ENCODE peak calls at places on chromosomes 16 and 17, in seven cellular contexts. W is pancreas; R is H9; E is CD4-positive, CD25-positive, alpha-beta regulatory T cell; C is upper lobe of right lung; Z is body of pancreas; Q is adrenal gland. O is an unnamed sample. For H3K4me1, the result is how much of the 10 kb centered on the place peaks cover.

GRCh38 chr16:14307623-14308356 is 236.7 kb downstream of the MRTFB start:
- DNase-seq in W (peak), R (no peak), E (no peak), C (no peak), Z (peak), Q (peak), O (no peak)

GRCh38 chr16:65376601-65377000 is 254.7 kb upstream of the CDH11 start:
- DNase-seq in W (no peak), R (no peak), E (no peak), C (no peak), Z (no peak), Q (no peak), O (no peak)

GRCh38 chr16:6571044-6571443 is 761.6 kb upstream of the RBFOX1 start:
- DNase-seq in W (no peak), R (peak), E (no peak), C (no peak), Z (no peak), Q (no peak), O (no peak)

GRCh38 chr17:39196191-39196819 is 1.2 kb downstream of the CACNB1 start:
- DNase-seq in W (no peak), R (peak), E (no peak), C (no peak), Z (no peak), Q (peak), O (no peak)

GRCh38 chr16:68786685-68787418 is 49.8 kb downstream of the CDH1 start:
- DNase-seq in W (peak), R (no peak), E (no peak), C (no peak), Z (peak), Q (no peak), O (no peak)

GRCh38 chr17:81510798-81511549 is 1.6 kb downstream of the ACTG1 start:
- DNase-seq in W (no peak), R (peak), E (peak), C (no peak), Z (peak), Q (peak), O (no peak)

GRCh38 chr16:4409081-4409932 is 7.1 kb downstream of the CORO7 start:
- DNase-seq in W (no peak), R (peak), E (no peak), C (no peak), Z (no peak), Q (no peak), O (no peak)

GRCh38 chr16:27204232-27204915 is 1.0 kb downstream of the KDM8 start:
- DNase-seq in W (no peak), R (no peak), E (no peak), C (no peak), Z (no peak), Q (no peak), O (no peak)

GRCh38 chr16:4032768-4033167 is 83.5 kb downstream of the ADCY9 start:
- DNase-seq in W (peak), R (no peak), E (no peak), C (peak), Z (peak), Q (no peak), O (no peak)

GRCh38 chr17:5816491-5816890 is 232.2 kb upstream of the NLRP1 start:
- DNase-seq in W (no peak), R (peak), E (no peak), C (no peak), Z (no peak), Q (no peak), O (no peak)

GRCh38 chr17:42414782-42415409 is 8.2 kb downstream of the CAVIN1 start:
- DNase-seq in W (no peak), R (peak), E (peak), C (peak), Z (no peak), Q (no peak), O (no peak)

GRCh38 chr16:23385441-23385840 is 67.5 kb downstream of the COG7 start:
- DNase-seq in W (no peak), R (no peak), E (no peak), C (no peak), Z (no peak), Q (no peak), O (no peak)

GRCh38 chr17:76539631-76540271 is at the start of gene PRCD:
- DNase-seq in W (no peak), R (peak), E (no peak), C (no peak), Z (no peak), Q (peak), O (no peak)

GRCh38 chr16:88803264-88803987 is at the start of gene CDT1:
- DNase-seq in W (peak), R (peak), E (peak), C (peak), Z (peak), Q (peak), O (no peak)

GRCh38 chr17:34639706-34640425 is 60.5 kb downstream of the TMEM132E start:
- DNase-seq in W (no peak), R (no peak), E (no peak), C (no peak), Z (no peak), Q (no peak), O (no peak)

GRCh38 chr16:87724490-87725291 is 41.1 kb downstream of the KLHDC4 start:
- DNase-seq in W (no peak), R (no peak), E (no peak), C (no peak), Z (no peak), Q (no peak), O (no peak)

GRCh38 chr16:77223184-77223583 is 24.0 kb downstream of the SYCE1L start:
- DNase-seq in W (no peak), R (peak), E (no peak), C (no peak), Z (no peak), Q (no peak), O (no peak)

GRCh38 chr16:14302031-14302398 is 230.9 kb downstream of the MRTFB start:
- DNase-seq in W (peak), R (peak), E (no peak), C (peak), Z (peak), Q (peak), O (no peak)

GRCh38 chr16:79607587-79607986 is 7.0 kb upstream of the MAF start:
- DNase-seq in W (no peak), R (no peak), E (no peak), C (no peak), Z (no peak), Q (no peak), O (no peak)

GRCh38 chr17:55056530-55056929 is 88.0 kb downstream of the STXBP4 start:
- DNase-seq in W (peak), R (no peak), E (no peak), C (no peak), Z (peak), Q (no peak), O (no peak)

GRCh38 chr16:12557808-12558207 is 245.9 kb downstream of the CPPED1 start:
- DNase-seq in W (no peak), R (no peak), E (no peak), C (no peak), Z (no peak), Q (no peak), O (no peak)

GRCh38 chr16:88088161-88088581 is 136.9 kb downstream of the BANP start:
- DNase-seq in W (no peak), R (no peak), E (no peak), C (no peak), Z (no peak), Q (no peak), O (no peak)

GRCh38 chr16:31880322-31880979 is 6.8 kb downstream of the ZNF267 start:
- DNase-seq in W (no peak), R (no peak), E (no peak), C (no peak), Z (no peak), Q (no peak), O (no peak)

GRCh38 chr17:53390575-53390974 is 432.2 kb upstream of the KIF2B start:
- DNase-seq in W (no peak), R (no peak), E (no peak), C (no peak), Z (no peak), Q (no peak), O (no peak)

GRCh38 chr17:69874220-69874670 is 200.8 kb upstream of the KCNJ16 start:
- DNase-seq in W (no peak), R (no peak), E (no peak), C (no peak), Z (no peak), Q (no peak), O (no peak)

GRCh38 chr16:59737274-59737673 is 1003.2 kb upstream of the GOT2 start:
- DNase-seq in W (no peak), R (no peak), E (no peak), C (no peak), Z (no peak), Q (no peak), O (no peak)

GRCh38 chr16:74700206-74701040 is at the start of gene MLKL:
- DNase-seq in W (peak), R (peak), E (peak), C (peak), Z (peak), Q (peak), O (no peak)

GRCh38 chr17:74011963-74012362 is 191.5 kb upstream of the RPL38 start:
- DNase-seq in W (no peak), R (no peak), E (no peak), C (no peak), Z (no peak), Q (no peak), O (no peak)

GRCh38 chr16:1278456-1278855 is 22.6 kb downstream of the TPSD1 start:
- DNase-seq in W (no peak), R (no peak), E (no peak), C (no peak), Z (no peak), Q (no peak), O (no peak)

GRCh38 chr16:70582280-70582978 is 58.8 kb downstream of the SF3B3 start:
- DNase-seq in W (no peak), R (no peak), E (no peak), C (no peak), Z (no peak), Q (no peak), O (no peak)

GRCh38 chr17:44308320-44308818 is at the start of gene RUNDC3A:
- DNase-seq in W (peak), R (peak), E (peak), C (peak), Z (peak), Q (peak), O (no peak)
- H3K27ac ChIP-seq in W (peak), R (no peak), E (no peak), C (no peak), Z (peak), Q (no peak), O (no peak)

GRCh38 chr16:66881014-66881417 is 701 bp downstream of the PDP2 start:
- DNase-seq in W (no peak), R (no peak), E (no peak), C (no peak), Z (no peak), Q (no peak), O (no peak)
- H3K4me1 ChIP-seq in W (under half), R (under half), E (under half), C (under half), Z (under half), Q (under half), O (under half)

DNA sequence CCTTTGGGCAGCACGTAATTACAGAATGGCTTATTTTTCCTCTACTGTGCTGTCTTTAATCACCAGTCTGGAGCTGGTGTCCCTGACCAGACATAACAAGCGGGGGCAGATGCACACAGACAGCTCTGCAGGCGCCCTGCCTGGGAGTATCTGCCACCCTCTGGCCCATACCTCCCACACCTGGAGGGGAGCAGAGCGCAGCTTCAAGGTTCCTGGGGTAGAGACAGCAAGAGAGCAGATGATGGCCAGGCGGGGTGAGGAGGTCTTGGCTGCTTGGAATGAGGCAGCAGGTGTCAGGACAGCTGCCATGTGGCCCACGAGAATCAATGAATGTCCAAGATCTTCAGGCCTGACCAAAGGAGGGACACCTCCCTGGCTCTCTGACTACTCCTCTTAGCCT is 23.8 kb downstream of the TMEM94 start:
- DNase-seq in W (no peak), R (no peak), E (no peak), C (no peak), Z (no peak), Q (no peak), O (no peak)
- H3K27ac ChIP-seq in W (no peak), R (no peak), E (no peak), C (no peak), Z (no peak), Q (no peak), O (no peak)

DNA sequence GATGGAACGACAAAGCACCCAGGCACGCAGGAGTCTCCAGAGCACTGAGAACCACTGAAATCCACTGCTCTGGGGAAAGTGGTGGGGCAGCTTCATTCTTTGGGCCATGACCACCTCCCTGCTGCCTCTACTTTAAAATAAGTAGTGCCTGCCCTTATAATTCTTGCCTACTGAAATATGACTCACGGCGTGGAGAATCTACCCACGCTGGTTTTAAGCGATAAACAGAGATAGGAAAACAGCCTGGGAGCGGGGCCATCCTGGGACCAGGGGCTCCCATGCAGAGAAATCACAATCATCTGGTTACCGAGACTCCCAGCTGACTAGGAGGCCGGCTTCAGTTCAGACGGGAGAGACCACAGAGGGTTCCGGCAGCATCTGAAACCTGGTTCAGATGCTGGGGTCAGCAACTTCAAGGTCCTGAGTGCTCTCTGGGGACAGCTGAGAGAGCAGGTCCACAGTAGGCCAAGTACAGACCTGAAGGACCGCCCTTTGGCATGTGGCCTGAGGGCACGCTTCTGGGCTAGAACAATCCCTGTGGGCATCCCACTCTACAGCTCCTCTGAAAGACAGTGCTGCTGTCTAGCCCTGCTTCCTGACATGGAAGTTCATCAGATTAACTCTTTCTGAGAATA is 8.6 kb upstream of the DHRS13 start:
- DNase-seq in W (no peak), R (no peak), E (no peak), C (no peak), Z (no peak), Q (no peak), O (no peak)
- H3K4me1 ChIP-seq in W (under half), R (under half), E (under half), C (under half), Z (under half), Q (under half), O (under half)

GRCh38 chr17:63621229-63621683 is 961 bp upstream of the MAP3K3 start:
- DNase-seq in W (no peak), R (no peak), E (no peak), C (no peak), Z (no peak), Q (no peak), O (no peak)
- H3K27ac ChIP-seq in W (peak), R (no peak), E (peak), C (peak), Z (peak), Q (no peak), O (peak)

GRCh38 chr17:79932446-79932845 is 93.2 kb upstream of the CBX4 start:
- DNase-seq in W (no peak), R (no peak), E (no peak), C (no peak), Z (no peak), Q (no peak), O (no peak)
- H3K4me1 ChIP-seq in W (under half), R (under half), E (under half), C (under half), Z (under half), Q (under half), O (under half)

DNA sequence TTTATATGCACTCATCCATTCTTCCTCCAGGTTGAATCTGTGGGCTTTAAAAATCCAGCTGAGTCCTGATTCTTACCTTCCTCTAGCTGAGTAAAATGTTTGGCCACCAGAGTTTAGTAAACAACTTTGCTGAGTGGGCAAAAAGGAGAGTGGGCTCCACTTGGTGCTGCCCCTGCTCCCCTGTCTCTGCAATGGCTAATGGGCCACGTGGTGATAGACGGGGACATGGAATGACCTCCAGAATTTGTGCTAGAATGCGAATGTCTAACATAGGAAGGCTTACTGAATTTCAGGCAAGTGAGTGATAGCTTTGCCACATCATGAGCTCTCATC is 137.3 kb upstream of the CES5A start:
- DNase-seq in W (no peak), R (no peak), E (no peak), C (no peak), Z (no peak), Q (no peak), O (no peak)
- H3K27ac ChIP-seq in W (no peak), R (no peak), E (no peak), C (no peak), Z (no peak), Q (no peak), O (no peak)

DNA sequence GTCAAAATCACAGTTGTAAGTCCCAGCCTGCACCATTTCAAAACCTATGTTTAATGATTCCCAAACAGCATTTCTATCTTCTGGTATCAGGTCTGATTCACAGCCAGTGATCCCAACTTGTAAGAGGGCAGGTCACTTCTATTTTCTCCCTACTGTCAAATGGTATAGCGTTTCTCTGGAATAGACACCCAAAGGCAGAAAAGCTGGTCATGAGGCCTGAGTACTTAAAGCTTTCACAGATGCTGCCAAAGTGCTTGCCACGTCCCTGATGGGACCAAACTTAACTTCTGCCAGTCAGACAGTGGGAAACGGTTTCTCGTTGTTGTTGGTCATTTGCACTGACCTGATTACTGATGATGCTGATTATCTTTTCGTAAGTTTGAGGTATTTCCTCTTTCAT is 43.4 kb downstream of the CYTH1 start:
- DNase-seq in W (no peak), R (no peak), E (no peak), C (no peak), Z (no peak), Q (no peak), O (no peak)
- H3K4me1 ChIP-seq in W (under half), R (under half), E (half or more), C (under half), Z (under half), Q (under half), O (under half)

O was measured in Panc1.